ENCODE peak calls at places on chromosomes 2 and 18, in six cellular contexts. Q, T, U, J, Z and M are unnamed samples.
A peak's percentile ranks its signal among the peaks of the same experiment; 100 is the strongest.

GRCh38 chr18:56952026-56952425 is 194.9 kb upstream of the BOD1L2 start:
- DNase-seq in Q (no peak), T (no peak), U (no peak), J (no peak), Z (no peak), M (no peak)

GRCh38 chr2:164015328-164016123 is 279.7 kb upstream of the FIGN start:
- DNase-seq in Q (no peak), T (no peak), U (no peak), J (no peak), Z (no peak), M (no peak)

GRCh38 chr18:61323951-61324350 is 9.3 kb upstream of the CDH20 start:
- DNase-seq in Q (no peak), T (no peak), U (no peak), J (no peak), Z (no peak), M (no peak)

GRCh38 chr2:133411857-133412256 is 156.4 kb downstream of the NCKAP5 start:
- DNase-seq in Q (no peak), T (no peak), U (no peak), J (no peak), Z (no peak), M (no peak)

GRCh38 chr2:195498176-195498575 is 158.8 kb upstream of the SLC39A10 start:
- DNase-seq in Q (no peak), T (peak; percentile 45), U (no peak), J (peak; percentile 57), Z (peak; percentile 33), M (peak; percentile 25)

GRCh38 chr2:240868286-240869108 is at the start of gene AGXT:
- DNase-seq in Q (no peak), T (no peak), U (no peak), J (peak; percentile 71), Z (no peak), M (no peak)

GRCh38 chr2:23859983-23860382 is 66.9 kb downstream of the ATAD2B start:
- DNase-seq in Q (no peak), T (no peak), U (no peak), J (no peak), Z (no peak), M (no peak)

GRCh38 chr2:170190172-170190571 is 12.2 kb downstream of the MYO3B start:
- DNase-seq in Q (no peak), T (no peak), U (no peak), J (no peak), Z (no peak), M (no peak)

GRCh38 chr2:207055254-207055653 is 110.5 kb downstream of the KLF7 start:
- DNase-seq in Q (no peak), T (no peak), U (no peak), J (no peak), Z (no peak), M (no peak)

GRCh38 chr2:231469568-231469920 is 5.3 kb upstream of the NCL start:
- DNase-seq in Q (no peak), T (no peak), U (no peak), J (no peak), Z (no peak), M (no peak)

GRCh38 chr2:88099798-88100488 is 27.9 kb downstream of the FABP1 start:
- DNase-seq in Q (no peak), T (no peak), U (no peak), J (no peak), Z (peak; percentile 41), M (no peak)

GRCh38 chr2:226752887-226753286 is 46.7 kb downstream of the IRS1 start:
- DNase-seq in Q (no peak), T (no peak), U (no peak), J (no peak), Z (no peak), M (no peak)

GRCh38 chr2:127226520-127227263 is 6.6 kb upstream of the CYP27C1 start:
- DNase-seq in Q (no peak), T (no peak), U (no peak), J (peak; percentile 86), Z (peak; percentile 23), M (no peak)

GRCh38 chr2:43129676-43130547 is 96.5 kb downstream of the ZFP36L2 start:
- DNase-seq in Q (no peak), T (no peak), U (no peak), J (peak; percentile 60), Z (no peak), M (no peak)

GRCh38 chr18:28831476-28831875 is 654.5 kb upstream of the CDH2 start:
- DNase-seq in Q (no peak), T (no peak), U (no peak), J (no peak), Z (no peak), M (no peak)

GRCh38 chr2:67526283-67526682 is 129.2 kb downstream of the ETAA1 start:
- DNase-seq in Q (no peak), T (no peak), U (no peak), J (no peak), Z (no peak), M (no peak)

GRCh38 chr2:179936654-179937053 is 70.4 kb downstream of the CWC22 start:
- DNase-seq in Q (no peak), T (no peak), U (no peak), J (peak; percentile 29), Z (peak; percentile 29), M (no peak)

GRCh38 chr18:26190506-26190905 is 35.7 kb upstream of the TAF4B start:
- DNase-seq in Q (no peak), T (no peak), U (no peak), J (peak; percentile 43), Z (no peak), M (no peak)

GRCh38 chr2:200748779-200749178 is 62.9 kb upstream of the BZW1 start:
- DNase-seq in Q (no peak), T (no peak), U (no peak), J (no peak), Z (no peak), M (no peak)

GRCh38 chr2:83991992-83992391 is 467.1 kb downstream of the SUCLG1 start:
- DNase-seq in Q (no peak), T (peak; percentile 20), U (no peak), J (no peak), Z (peak; percentile 1), M (no peak)

GRCh38 chr2:219404291-219404910 is 13.8 kb upstream of the DES start:
- DNase-seq in Q (no peak), T (no peak), U (no peak), J (no peak), Z (no peak), M (no peak)

GRCh38 chr2:23814963-23815362 is 112.0 kb downstream of the ATAD2B start:
- DNase-seq in Q (no peak), T (no peak), U (no peak), J (no peak), Z (no peak), M (no peak)

GRCh38 chr2:145654746-145655145 is 1134.8 kb upstream of the ZEB2 start:
- DNase-seq in Q (no peak), T (no peak), U (no peak), J (no peak), Z (no peak), M (no peak)

GRCh38 chr2:11103984-11104793 is 51.1 kb upstream of the SLC66A3 start:
- DNase-seq in Q (no peak), T (no peak), U (no peak), J (peak; percentile 35), Z (no peak), M (no peak)

GRCh38 chr2:216713691-216714411 is 18.5 kb upstream of the IGFBP5 start:
- DNase-seq in Q (peak; percentile 70), T (peak; percentile 35), U (peak; percentile 76), J (no peak), Z (no peak), M (peak; percentile 38)

GRCh38 chr2:133561045-133561852 is 7.0 kb downstream of the NCKAP5 start:
- DNase-seq in Q (no peak), T (no peak), U (no peak), J (no peak), Z (peak; percentile 27), M (no peak)

GRCh38 chr2:38095996-38096861 is 20.3 kb upstream of the CYP1B1 start:
- DNase-seq in Q (no peak), T (no peak), U (peak; percentile 82), J (no peak), Z (no peak), M (no peak)

GRCh38 chr2:18701981-18702380 is 112.6 kb upstream of the NT5C1B start:
- DNase-seq in Q (no peak), T (no peak), U (no peak), J (no peak), Z (no peak), M (no peak)

GRCh38 chr2:75666821-75667344 is 20.3 kb downstream of the MRPL19 start:
- DNase-seq in Q (no peak), T (no peak), U (no peak), J (no peak), Z (no peak), M (no peak)

DNA sequence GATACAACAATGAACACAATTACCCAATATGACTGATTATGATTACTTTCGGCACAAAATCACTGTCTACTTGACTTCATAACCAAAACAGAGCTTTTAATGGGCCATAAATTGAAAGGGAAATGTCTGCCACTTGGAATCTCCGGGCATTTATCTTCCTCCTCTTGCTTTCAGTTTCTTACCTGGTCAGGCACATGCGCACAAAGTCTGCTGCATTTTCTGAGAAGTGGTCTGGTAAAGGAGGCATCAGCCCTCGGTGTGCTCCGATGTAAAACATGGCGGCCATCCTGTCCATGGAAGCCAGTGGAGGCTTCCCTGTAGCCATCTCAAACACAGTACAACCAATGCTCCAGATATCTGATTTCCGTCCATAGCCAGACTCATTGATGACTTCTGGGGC is 62.0 kb downstream of the CCNT2 start:
- DNase-seq in Q (no peak), T (no peak), U (no peak), J (no peak), Z (no peak), M (no peak)
- TF ChIP-seq POLR2A in Q (no peak), T (no peak), U (no peak), J (no peak), Z (no peak), M (no peak)

GRCh38 chr2:116706381-116706780 is 1108.1 kb upstream of the DDX18 start:
- DNase-seq in Q (no peak), T (no peak), U (no peak), J (no peak), Z (no peak), M (no peak)
- TF ChIP-seq POLR2A in Q (no peak), T (no peak), U (no peak), J (no peak), Z (no peak), M (no peak)

DNA sequence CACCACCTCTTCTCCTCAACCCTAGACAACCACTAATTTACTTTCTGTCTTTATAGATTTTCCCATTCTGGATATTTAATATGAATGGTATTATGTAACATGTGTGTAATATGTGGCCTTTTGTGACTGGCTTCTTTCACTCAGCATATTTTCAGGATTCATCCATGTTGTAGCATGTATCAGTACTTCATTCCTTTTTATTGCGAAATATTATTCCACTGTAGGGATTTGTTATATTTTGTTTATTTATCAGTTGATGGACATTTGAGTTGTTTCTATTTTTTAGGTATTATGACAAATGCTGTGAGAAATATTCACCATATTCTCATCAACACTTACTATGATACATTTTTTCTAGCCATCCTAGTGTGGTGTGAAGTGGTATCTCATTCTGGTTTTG is 138.8 kb upstream of the DLGAP1 start:
- DNase-seq in Q (no peak), T (no peak), U (no peak), J (no peak), Z (no peak), M (no peak)
- TF ChIP-seq POLR2A in Q (no peak), T (no peak), U (no peak), J (no peak), Z (no peak), M (no peak)

DNA sequence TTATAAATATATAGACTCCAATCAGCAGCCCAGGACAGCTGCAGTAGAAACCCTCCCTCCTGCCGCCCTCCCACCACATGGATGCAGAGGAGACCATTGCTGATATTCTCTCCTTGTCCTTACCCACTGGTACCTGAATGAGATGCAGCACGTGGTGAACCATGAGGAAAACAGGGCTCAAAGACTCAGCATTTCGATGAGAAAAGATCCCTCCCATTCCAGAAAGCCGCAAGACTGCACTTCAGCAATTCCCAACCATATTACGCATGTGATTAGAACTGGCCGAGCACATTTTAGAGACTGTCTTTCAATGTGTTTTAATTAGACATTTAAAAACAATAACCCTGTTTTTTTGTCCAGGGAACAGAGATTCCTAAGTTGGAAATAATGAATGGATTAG is 125.5 kb downstream of the NRP2 start:
- DNase-seq in Q (no peak), T (no peak), U (no peak), J (no peak), Z (no peak), M (no peak)
- TF ChIP-seq POLR2A in Q (no peak), T (no peak), U (no peak), J (no peak), Z (no peak), M (no peak)